ENCODE peak calls at places on chromosomes 16 and 17, in five cellular contexts. S is tibial nerve; Q is thoracic aorta; J is transverse colon; I is CD8-positive, alpha-beta memory T cell. U is an unnamed sample.

GRCh38 chr17:35291802-35292201 is 48.9 kb downstream of the SLFN5 start:
- DNase-seq in S (no peak), Q (no peak), J (no peak), I (no peak), U (peak)

GRCh38 chr17:33137411-33137810 is 145.8 kb downstream of the SPACA3 start:
- DNase-seq in S (no peak), Q (no peak), J (no peak), I (no peak), U (no peak)

GRCh38 chr17:38605230-38605851 is 411 bp downstream of the SRCIN1 start:
- DNase-seq in S (no peak), Q (no peak), J (no peak), I (no peak), U (no peak)

GRCh38 chr16:19776147-19776546 is 58.1 kb downstream of the IQCK start:
- DNase-seq in S (no peak), Q (no peak), J (no peak), I (no peak), U (no peak)

GRCh38 chr16:48318630-48319029 is 66.6 kb downstream of the SIAH1 start:
- DNase-seq in S (no peak), Q (no peak), J (peak), I (no peak), U (peak)

GRCh38 chr16:89282523-89282922 is 65.0 kb downstream of the ZNF778 start:
- DNase-seq in S (no peak), Q (no peak), J (no peak), I (no peak), U (no peak)

GRCh38 chr17:69870751-69871199 is 204.2 kb upstream of the KCNJ16 start:
- DNase-seq in S (no peak), Q (no peak), J (no peak), I (no peak), U (peak)

GRCh38 chr17:17044846-17045561 is 2.7 kb downstream of the MPRIP start:
- DNase-seq in S (no peak), Q (no peak), J (no peak), I (no peak), U (peak)

GRCh38 chr17:41625602-41626001 is 1.2 kb upstream of the KRT17 start:
- DNase-seq in S (no peak), Q (no peak), J (no peak), I (no peak), U (no peak)

GRCh38 chr16:66197668-66198278 is 168.7 kb upstream of the CDH5 start:
- DNase-seq in S (no peak), Q (no peak), J (no peak), I (no peak), U (no peak)

GRCh38 chr16:14302031-14302398 is 230.9 kb downstream of the MRTFB start:
- DNase-seq in S (no peak), Q (no peak), J (peak), I (no peak), U (peak)

GRCh38 chr16:7355758-7356157 is 23.1 kb downstream of the RBFOX1 start:
- DNase-seq in S (no peak), Q (no peak), J (no peak), I (no peak), U (no peak)

GRCh38 chr16:7351572-7351971 is 18.9 kb downstream of the RBFOX1 start:
- DNase-seq in S (no peak), Q (no peak), J (no peak), I (no peak), U (no peak)

GRCh38 chr16:7350801-7351200 is 18.2 kb downstream of the RBFOX1 start:
- DNase-seq in S (no peak), Q (no peak), J (no peak), I (no peak), U (no peak)

GRCh38 chr16:7352114-7352513 is 19.5 kb downstream of the RBFOX1 start:
- DNase-seq in S (no peak), Q (no peak), J (no peak), I (no peak), U (no peak)
- H3K4me3 ChIP-seq in S (no peak), Q (no peak), J (no peak), I (no peak), U (no peak)

DNA sequence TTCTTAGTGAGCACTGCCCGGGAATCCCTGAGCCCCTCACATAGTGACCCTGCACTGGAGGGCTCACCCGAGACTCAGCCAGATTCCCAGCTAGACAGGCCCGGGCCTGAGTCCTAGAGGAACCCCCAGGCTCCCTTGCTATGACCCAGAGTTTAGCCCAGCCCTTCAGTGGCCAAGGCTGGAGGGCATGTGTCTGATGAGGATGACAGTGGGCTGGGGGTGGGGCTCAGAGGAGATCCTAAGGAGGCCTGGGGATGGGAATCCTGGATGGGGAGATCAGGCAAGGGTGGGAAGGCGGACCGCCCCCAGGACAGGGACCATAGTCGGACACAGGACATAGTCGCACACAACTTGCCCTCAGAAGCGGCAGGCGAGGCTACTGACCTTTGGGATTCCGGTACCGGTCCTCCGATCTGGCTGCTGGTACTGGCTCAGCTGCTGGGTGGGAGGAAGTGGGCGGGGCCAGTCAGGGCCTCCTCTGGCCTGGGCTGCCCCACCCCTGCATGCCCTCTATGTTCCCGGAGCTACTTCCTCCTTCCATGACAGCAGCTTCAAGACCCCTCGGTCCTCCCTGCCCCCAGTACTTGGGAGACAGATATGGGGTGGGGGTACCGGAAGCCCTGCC is 1.1 kb downstream of the CD79B start:
- DNase-seq in S (peak), Q (no peak), J (peak), I (peak), U (no peak)
- H3K4me3 ChIP-seq in S (no peak), Q (peak), J (peak), I (peak), U (no peak)

GRCh38 chr16:71626858-71627213 is 852 bp downstream of the MARVELD3 start:
- DNase-seq in S (no peak), Q (no peak), J (peak), I (no peak), U (no peak)
- H3K4me3 ChIP-seq in S (peak), Q (peak), J (peak), I (no peak), U (no peak)

DNA sequence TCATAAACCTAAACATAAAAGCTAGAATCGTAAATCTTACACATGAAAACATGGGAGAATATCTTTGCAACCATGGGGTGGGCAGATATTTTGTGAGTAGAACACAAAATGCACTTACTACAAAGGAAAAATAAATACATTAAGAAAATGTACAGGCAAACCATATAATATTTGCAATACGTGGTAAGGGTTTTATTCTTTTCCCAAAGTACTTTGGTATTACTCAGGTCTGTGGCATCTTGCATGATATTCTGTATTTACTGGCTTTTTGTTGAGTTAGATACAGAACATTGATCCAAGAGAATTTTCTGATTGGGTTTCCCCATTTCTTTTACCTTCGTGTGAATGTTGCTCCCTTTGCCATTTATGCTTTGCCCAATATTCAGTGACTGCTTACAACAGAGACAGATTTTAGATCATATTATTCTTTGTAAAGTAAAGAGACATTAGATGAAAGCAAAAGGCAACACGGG is 33.0 kb upstream of the ARHGAP17 start:
- DNase-seq in S (no peak), Q (no peak), J (no peak), I (no peak), U (no peak)
- H3K4me3 ChIP-seq in S (peak), Q (peak), J (peak), I (peak), U (peak)

GRCh38 chr17:73901661-73902415 is 257.6 kb upstream of the SDK2 start:
- DNase-seq in S (no peak), Q (no peak), J (peak), I (no peak), U (peak)
- H3K4me3 ChIP-seq in S (no peak), Q (peak), J (peak), I (peak), U (peak)

U was measured in fibroblast of mammary gland.